ENCODE peak calls at places on chromosomes 4 and X, in seven cellular contexts. P is T-helper 9 cell; U is tibial artery; C is stimulated activated CD4-positive, alpha-beta T cell treated with anti-CD3 and anti-CD28 coated beads, Interleukin-2, amount 100 ng/mL, for 48 hours; N is mammary epithelial cell; I is natural killer cell; E is NAMALWA. T is an unnamed sample.

GRCh38 chr4:152536545-152537182 is 772 bp upstream of the FBXW7 start:
- DNase-seq in N (peak), E (peak), C (no peak), I (no peak), U (peak), P (no peak), T (no peak)

GRCh38 chrX:67781132-67781531 is 237.3 kb downstream of the AR start:
- DNase-seq in P (no peak), N (no peak), U (peak), I (no peak), C (no peak), E (no peak), T (no peak)

GRCh38 chr4:56129431-56129861 is 180.7 kb downstream of the CEP135 start:
- DNase-seq in N (peak), C (no peak), E (peak), P (no peak), U (no peak), I (no peak), T (no peak)

GRCh38 chr4:148152868-148153630 is 289.2 kb downstream of the NR3C2 start:
- DNase-seq in P (no peak), C (no peak), U (no peak), E (no peak), I (no peak), N (no peak), T (no peak)

GRCh38 chr4:107825072-107825789 is 499 bp downstream of the SGMS2 start:
- DNase-seq in I (no peak), C (no peak), P (no peak), U (peak), N (peak), E (no peak), T (no peak)

GRCh38 chr4:3775011-3775410 is 8.8 kb downstream of the ADRA2C start:
- DNase-seq in I (no peak), U (no peak), C (no peak), P (no peak), N (no peak), E (no peak), T (no peak)

GRCh38 chr4:112765317-112765989 is 128.5 kb downstream of the LARP7 start:
- DNase-seq in I (no peak), N (no peak), C (no peak), E (peak), P (no peak), U (no peak), T (no peak)

GRCh38 chr4:5051692-5052423 is 578 bp downstream of the STK32B start:
- DNase-seq in P (no peak), N (peak), C (no peak), E (no peak), U (peak), I (no peak), T (no peak)

GRCh38 chr4:108111781-108112180 is 57.0 kb downstream of the LEF1 start:
- DNase-seq in E (no peak), N (no peak), C (no peak), P (no peak), I (no peak), U (no peak), T (no peak)

GRCh38 chr4:79663157-79663556 is 255.1 kb upstream of the GK2 start:
- DNase-seq in U (no peak), N (no peak), I (no peak), C (no peak), P (no peak), E (no peak), T (no peak)

GRCh38 chr4:29805245-29805644 is 914.9 kb upstream of the PCDH7 start:
- DNase-seq in N (no peak), P (no peak), C (no peak), U (no peak), E (peak), I (no peak), T (no peak)

GRCh38 chr4:8592366-8593267 is at the start of gene CPZ:
- DNase-seq in N (no peak), P (no peak), U (no peak), E (no peak), C (no peak), I (no peak), T (no peak)

GRCh38 chr4:161926033-161926828 is 237.6 kb downstream of the FSTL5 start:
- DNase-seq in C (no peak), I (no peak), E (no peak), U (no peak), N (no peak), P (no peak), T (no peak)

GRCh38 chrX:108225456-108225730 is 133.8 kb downstream of the ATG4A start:
- DNase-seq in I (no peak), N (peak), E (no peak), P (no peak), U (no peak), C (no peak), T (no peak)

GRCh38 chr4:121712001-121712655 is 15.3 kb upstream of the ANXA5 start:
- DNase-seq in C (no peak), N (peak), U (no peak), E (no peak), I (no peak), P (no peak), T (no peak)

GRCh38 chr4:174714393-174715211 is 114.4 kb downstream of the GLRA3 start:
- DNase-seq in U (no peak), E (peak), C (peak), P (no peak), I (no peak), N (peak), T (peak)

GRCh38 chr4:41644288-41644914 is 104.1 kb downstream of the PHOX2B start:
- DNase-seq in N (no peak), P (no peak), C (peak), I (no peak), E (no peak), U (peak), T (no peak)

T was measured in HS-5.